ENCODE peak calls at places on chromosomes 4 and X, in four cellular contexts. A is A549, R is K562, K is HepG2. Q is an unnamed sample.

GRCh38 chrX:152733261-152733975 is at the start of the genes CSAG1 and MAGEA12:
- DNase-seq in A (peak; percentile 6), R (peak; percentile 75), K (no peak), Q (no peak)

GRCh38 chr4:2944091-2944482 is 19.1 kb downstream of the NOP14 start:
- DNase-seq in R (no peak), K (no peak), A (no peak), Q (no peak)

GRCh38 chrX:18354369-18355329 is at the start of gene SCML2:
- DNase-seq in K (peak; percentile 5), R (peak; percentile 74), A (peak; percentile 60), Q (peak; percentile 34)

GRCh38 chr4:34486964-34487363 is 1757.3 kb downstream of the ARAP2 start:
- DNase-seq in R (no peak), A (no peak), K (no peak), Q (no peak)

GRCh38 chrX:102934624-102935023 is 2.4 kb upstream of the RAB40AL start:
- DNase-seq in K (peak; percentile 3), R (peak; percentile 29), A (peak; percentile 28), Q (peak; percentile 36)

GRCh38 chrX:130058667-130059066 is 51.6 kb downstream of the ELF4 start:
- DNase-seq in A (no peak), R (no peak), K (no peak), Q (no peak)

GRCh38 chr4:96983830-96984229 is 1143.9 kb downstream of the PDHA2 start:
- DNase-seq in A (no peak), K (no peak), R (no peak), Q (no peak)

GRCh38 chr4:152316969-152317368 is 218.9 kb downstream of the FBXW7 start:
- DNase-seq in R (no peak), K (no peak), A (no peak), Q (no peak)

GRCh38 chr4:140094701-140095420 is 59.1 kb downstream of the MAML3 start:
- DNase-seq in R (no peak), K (no peak), A (peak; percentile 83), Q (peak; percentile 53)

GRCh38 chr4:185774815-185775684 is 36.9 kb downstream of the SORBS2 start:
- DNase-seq in A (peak; percentile 15), K (no peak), R (no peak), Q (no peak)

GRCh38 chr4:15702941-15703403 is at the start of gene BST1:
- DNase-seq in A (peak; percentile 54), R (no peak), K (no peak), Q (peak; percentile 69)

GRCh38 chr4:52751349-52751911 is at the start of gene ERVMER34-1:
- DNase-seq in R (peak; percentile 34), K (no peak), A (peak; percentile 56), Q (peak; percentile 90)

GRCh38 chr4:180794352-180794751 is 1448.8 kb upstream of the TENM3 start:
- DNase-seq in K (no peak), A (no peak), R (no peak), Q (no peak)

GRCh38 chr4:71550220-71551190 is 211.7 kb downstream of the SLC4A4 start:
- DNase-seq in A (peak; percentile 53), K (no peak), R (no peak), Q (peak; percentile 15)
- TF ChIP-seq ESRRA in A (no peak), K (no peak), R (no peak), Q (no peak)

GRCh38 chr4:128225148-128225547 is 62.5 kb downstream of the PGRMC2 start:
- DNase-seq in K (no peak), R (no peak), A (no peak), Q (no peak)
- TF ChIP-seq NR3C1 in K (no peak), R (no peak), A (no peak), Q (no peak)

DNA sequence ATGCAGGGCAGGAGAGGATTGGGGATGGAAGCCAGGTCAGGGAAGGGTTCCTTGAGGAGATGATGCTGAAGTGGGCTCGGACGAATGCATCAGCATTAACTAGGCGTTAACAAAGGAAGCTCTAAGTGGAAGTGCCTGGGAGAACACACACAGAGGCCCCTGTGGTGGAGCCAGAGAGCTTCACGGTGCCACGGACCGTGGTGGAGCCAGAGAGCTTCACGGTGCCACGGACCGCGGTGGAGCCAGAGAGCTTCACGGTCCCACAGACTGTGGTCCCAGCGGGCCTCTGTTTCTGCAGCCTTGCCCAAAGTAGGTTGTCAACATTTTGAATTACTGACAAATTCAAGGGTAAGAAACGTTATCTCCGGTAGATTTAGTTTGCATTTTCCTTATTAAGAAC is 48.3 kb downstream of the TRIML2 start:
- DNase-seq in A (no peak), K (no peak), R (no peak), Q (peak; percentile 20)
- TF ChIP-seq ESRRA in A (no peak), K (no peak), R (no peak), Q (no peak)

DNA sequence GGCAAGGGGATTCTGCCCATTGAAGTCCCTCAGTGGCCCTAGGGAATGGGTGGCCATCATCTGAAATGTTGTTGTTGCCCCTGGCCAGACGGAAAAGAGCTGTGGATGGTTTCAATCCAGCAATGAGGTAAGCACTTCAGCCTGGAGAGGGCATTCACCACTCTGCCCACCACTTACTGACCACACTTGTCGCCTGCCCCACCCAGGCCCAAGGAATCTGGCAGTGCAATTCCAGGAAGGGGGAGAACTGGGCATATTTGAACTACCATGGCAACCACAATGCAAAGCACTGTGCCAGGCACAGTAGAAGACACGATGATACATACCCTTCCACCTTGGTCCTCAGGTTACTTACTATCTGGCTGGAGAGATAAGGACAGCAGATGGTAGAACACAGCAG is 161.6 kb downstream of the PDGFRA start:
- DNase-seq in A (no peak), R (no peak), K (no peak), Q (no peak)
- TF ChIP-seq NR3C1 in A (no peak), R (no peak), K (no peak), Q (no peak)

DNA sequence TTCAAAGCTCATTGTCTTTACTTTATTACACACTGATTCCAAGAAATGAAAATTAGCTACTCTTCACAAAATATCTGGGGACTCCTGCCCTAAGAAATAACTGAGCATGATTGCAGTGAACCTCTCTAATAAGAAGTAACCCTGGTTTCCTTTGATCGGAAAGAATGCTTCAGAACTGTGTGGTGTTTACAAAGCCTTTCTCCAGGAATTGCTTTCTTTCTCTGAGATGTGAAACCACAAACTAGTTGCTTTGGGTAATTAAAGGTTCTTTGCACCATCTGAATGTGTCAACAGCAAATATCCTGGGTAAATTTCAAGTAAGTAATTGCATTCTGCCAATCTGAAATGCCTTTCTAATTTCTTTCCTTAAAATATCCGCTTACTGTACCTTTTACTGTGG is 292.9 kb upstream of the SLIT2 start:
- DNase-seq in K (no peak), A (no peak), R (no peak), Q (no peak)
- TF ChIP-seq ESRRA in K (no peak), A (no peak), R (no peak), Q (no peak)

GRCh38 chrX:147875866-147876596 is 35.7 kb upstream of the FMR1 start:
- DNase-seq in A (no peak), R (no peak), K (peak; percentile 85), Q (no peak)
- TF ChIP-seq NR3C1 in A (no peak), R (no peak), K (no peak), Q (no peak)

DNA sequence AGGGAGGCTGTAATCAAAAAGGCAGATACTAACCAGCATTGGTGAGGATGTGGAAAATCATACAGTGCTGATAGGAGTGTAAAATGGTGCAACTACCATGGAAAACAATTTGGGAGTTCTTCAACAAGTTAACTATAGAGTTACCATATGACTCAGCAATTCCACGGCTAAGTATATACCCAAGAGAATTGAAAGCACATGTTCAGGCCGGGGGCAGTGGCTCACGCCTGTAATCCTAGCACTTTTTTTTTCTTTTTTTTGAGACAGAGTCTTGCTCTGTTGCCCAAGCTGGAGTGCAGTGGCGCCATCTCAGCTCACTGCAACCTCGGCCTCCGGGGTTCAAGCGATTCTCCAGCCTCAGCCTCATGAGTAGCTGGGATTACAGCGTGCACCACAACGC is 15.0 kb upstream of the CD99L2 start:
- DNase-seq in A (no peak), R (no peak), K (no peak), Q (no peak)
- TF ChIP-seq ESRRA in A (no peak), R (no peak), K (no peak), Q (no peak)

DNA sequence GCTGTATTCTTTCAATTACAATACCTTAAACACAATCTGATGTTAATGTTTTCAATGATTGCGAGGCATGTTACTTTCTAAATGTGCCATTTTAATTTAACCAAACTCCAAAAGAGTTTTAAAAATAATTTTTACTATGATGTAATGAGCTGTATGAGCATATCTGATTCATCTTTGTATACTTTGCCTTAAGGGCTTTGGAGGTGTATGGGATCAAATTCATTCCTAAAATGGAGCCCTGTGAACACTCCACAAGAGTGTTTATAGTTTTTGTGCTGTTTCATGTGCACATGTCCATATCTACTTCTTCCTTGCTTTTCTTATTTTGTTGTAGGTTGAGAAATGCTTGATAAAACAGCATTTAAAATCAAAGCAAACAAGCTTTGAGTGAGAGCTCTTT is 82.4 kb downstream of the ATP10D start:
- DNase-seq in A (no peak), R (no peak), K (no peak), Q (no peak)
- TF ChIP-seq NR3C1 in A (no peak), R (no peak), K (no peak), Q (no peak)